ENCODE peak calls at places on chromosome 12, in six cellular contexts. C is stomach, J is K562, H is H1, Q is sigmoid colon, B is endothelial cell of umbilical vein. P is an unnamed sample.

GRCh38 chr12:113472191-113473190 is 820 bp upstream of the LHX5 start:
- DNase-seq in C (no peak), J (no peak), H (peak), Q (no peak), B (no peak), P (no peak)

GRCh38 chr12:75877588-75878381 is 153.8 kb downstream of the PHLDA1 start:
- DNase-seq in C (no peak), J (no peak), H (no peak), Q (no peak), B (peak), P (no peak)

GRCh38 chr12:47305464-47305863 is 225.7 kb upstream of the AMIGO2 start:
- DNase-seq in C (no peak), J (no peak), H (no peak), Q (no peak), B (no peak), P (no peak)

GRCh38 chr12:109718390-109718789 is 4.8 kb downstream of the FAM222A start:
- DNase-seq in C (no peak), J (no peak), H (peak), Q (no peak), B (no peak), P (no peak)

GRCh38 chr12:81208193-81208946 is 130.5 kb downstream of the ACSS3 start:
- DNase-seq in C (no peak), J (no peak), H (no peak), Q (no peak), B (peak), P (no peak)

GRCh38 chr12:113359939-113360748 is 1.8 kb downstream of the PLBD2 start:
- DNase-seq in C (no peak), J (no peak), H (no peak), Q (no peak), B (no peak), P (no peak)

GRCh38 chr12:26833692-26834168 is 736 bp upstream of the ITPR2 start:
- DNase-seq in C (peak), J (no peak), H (peak), Q (peak), B (peak), P (peak)

GRCh38 chr12:6039894-6040601 is 84.4 kb downstream of the VWF start:
- DNase-seq in C (peak), J (peak), H (peak), Q (peak), B (peak), P (peak)

GRCh38 chr12:27780612-27781408 is 774 bp upstream of the MANSC4 start:
- DNase-seq in C (peak), J (peak), H (peak), Q (peak), B (peak), P (peak)

GRCh38 chr12:1908758-1909157 is 9.7 kb downstream of the CACNA2D4 start:
- DNase-seq in C (peak), J (no peak), H (no peak), Q (no peak), B (no peak), P (no peak)

GRCh38 chr12:95083938-95084337 is 10.5 kb upstream of the NR2C1 start:
- DNase-seq in C (no peak), J (no peak), H (no peak), Q (peak), B (peak), P (no peak)

GRCh38 chr12:116026768-116027550 is 250.5 kb downstream of the MED13L start:
- DNase-seq in C (no peak), J (no peak), H (no peak), Q (no peak), B (peak), P (no peak)

GRCh38 chr12:104627231-104627974 is 170.7 kb downstream of the CHST11 start:
- DNase-seq in C (no peak), J (no peak), H (no peak), Q (no peak), B (no peak), P (no peak)

GRCh38 chr12:26240329-26240815 is 45.0 kb downstream of the SSPN start:
- DNase-seq in C (no peak), J (no peak), H (no peak), Q (no peak), B (no peak), P (no peak)

GRCh38 chr12:77728018-77728417 is 102.7 kb upstream of the NAV3 start:
- DNase-seq in C (no peak), J (no peak), H (no peak), Q (no peak), B (no peak), P (no peak)

GRCh38 chr12:120610560-120610959 is 29.4 kb upstream of the POP5 start:
- DNase-seq in C (no peak), J (no peak), H (no peak), Q (no peak), B (no peak), P (no peak)

GRCh38 chr12:68158427-68158826 is 1.1 kb downstream of the IFNG start:
- DNase-seq in C (no peak), J (peak), H (no peak), Q (no peak), B (no peak), P (no peak)

GRCh38 chr12:115543269-115543668 is 734.2 kb downstream of the MED13L start:
- DNase-seq in C (no peak), J (no peak), H (no peak), Q (no peak), B (no peak), P (no peak)

GRCh38 chr12:55922126-55922525 is 5.6 kb downstream of the PYM1 start:
- DNase-seq in C (no peak), J (no peak), H (no peak), Q (no peak), B (no peak), P (no peak)

GRCh38 chr12:20220339-20220738 is 148.0 kb upstream of the PDE3A start:
- DNase-seq in C (no peak), J (no peak), H (no peak), Q (no peak), B (peak), P (no peak)

GRCh38 chr12:131829351-131829794 is 1.2 kb downstream of the MMP17 start:
- DNase-seq in C (no peak), J (no peak), H (no peak), Q (peak), B (no peak), P (no peak)

GRCh38 chr12:823043-823698 is 70.8 kb downstream of the WNK1 start:
- DNase-seq in C (no peak), J (no peak), H (no peak), Q (no peak), B (no peak), P (no peak)

GRCh38 chr12:14774944-14775651 is 28.2 kb downstream of the WBP11 start:
- DNase-seq in C (peak), J (no peak), H (peak), Q (peak), B (peak), P (peak)

GRCh38 chr12:716506-716905 is 35.9 kb upstream of the WNK1 start:
- DNase-seq in C (no peak), J (peak), H (no peak), Q (no peak), B (peak), P (no peak)

GRCh38 chr12:26374934-26375333 is 179.6 kb downstream of the SSPN start:
- DNase-seq in C (no peak), J (no peak), H (no peak), Q (no peak), B (no peak), P (no peak)

GRCh38 chr12:49000346-49000745 is 1.2 kb upstream of the DDN start:
- DNase-seq in C (no peak), J (no peak), H (no peak), Q (no peak), B (no peak), P (no peak)

GRCh38 chr12:101019667-101020066 is 190.4 kb downstream of the SLC5A8 start:
- DNase-seq in C (no peak), J (no peak), H (no peak), Q (no peak), B (no peak), P (no peak)
- H3K27ac ChIP-seq in C (no peak), J (no peak), H (no peak), Q (no peak), B (no peak), P (no peak)

GRCh38 chr12:124377981-124378509 is 83.2 kb downstream of the RFLNA start:
- DNase-seq in C (no peak), J (no peak), H (no peak), Q (no peak), B (no peak), P (no peak)

GRCh38 chr12:124381454-124382207 is 86.7 kb downstream of the RFLNA start:
- DNase-seq in C (peak), J (no peak), H (no peak), Q (peak), B (peak), P (peak)

GRCh38 chr12:124380793-124381453 is 86.0 kb downstream of the RFLNA start:
- DNase-seq in C (no peak), J (no peak), H (no peak), Q (no peak), B (peak), P (no peak)

GRCh38 chr12:124379938-124380754 is 85.3 kb downstream of the RFLNA start:
- DNase-seq in C (peak), J (no peak), H (no peak), Q (peak), B (peak), P (peak)

GRCh38 chr12:124379379-124379937 is 84.6 kb downstream of the RFLNA start:
- DNase-seq in C (no peak), J (no peak), H (no peak), Q (no peak), B (no peak), P (no peak)
- TF ChIP-seq POLR2AphosphoS5 in C (no peak), J (no peak), H (no peak), Q (no peak), B (no peak), P (no peak)

GRCh38 chr12:87381747-87382146 is 647.5 kb downstream of the C12orf50 start:
- DNase-seq in C (no peak), J (no peak), H (no peak), Q (no peak), B (no peak), P (no peak)
- H3K27ac ChIP-seq in C (no peak), J (no peak), H (no peak), Q (no peak), B (no peak), P (no peak)

DNA sequence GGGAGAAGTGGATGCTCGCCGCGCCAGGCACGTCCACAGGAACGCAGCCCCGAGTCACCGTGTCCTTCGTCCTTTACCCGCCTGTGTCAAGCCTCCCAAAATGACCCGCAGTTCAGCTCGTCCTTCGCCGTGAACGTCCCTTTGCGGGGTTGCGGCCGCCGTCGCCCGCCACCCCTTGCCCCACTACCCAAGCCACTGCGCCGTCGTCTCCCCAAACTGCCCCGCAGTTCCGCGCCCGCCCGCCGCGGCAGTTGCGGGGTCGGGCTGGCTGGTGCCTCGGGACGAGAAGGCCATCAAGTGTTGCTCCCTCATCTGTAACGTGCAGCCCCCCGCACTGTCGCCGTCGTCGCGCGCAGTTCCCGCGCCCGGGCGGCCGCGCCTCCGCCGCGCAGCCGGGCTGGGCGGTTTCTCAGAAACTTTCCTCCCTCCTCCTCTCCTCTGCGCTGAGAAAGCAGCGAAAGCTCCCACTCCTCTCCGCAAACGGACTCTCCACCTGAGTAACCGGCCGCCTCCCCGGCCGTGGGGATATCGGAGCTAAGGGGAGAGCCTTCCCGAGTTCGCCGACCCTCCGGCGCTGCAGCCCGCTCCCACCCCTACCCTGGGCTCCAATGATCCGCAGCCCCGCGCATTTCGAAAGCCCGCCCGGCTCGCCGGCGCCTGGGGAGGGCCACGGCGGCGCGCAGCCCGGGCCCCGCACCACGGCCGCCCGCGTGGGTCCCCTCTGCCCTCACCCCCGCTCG is 6.7 kb downstream of the CDKN1B start:
- DNase-seq in C (peak), J (peak), H (peak), Q (peak), B (peak), P (no peak)
- TF ChIP-seq POLR2AphosphoS5 in C (peak), J (no peak), H (no peak), Q (no peak), B (no peak), P (no peak)

DNA sequence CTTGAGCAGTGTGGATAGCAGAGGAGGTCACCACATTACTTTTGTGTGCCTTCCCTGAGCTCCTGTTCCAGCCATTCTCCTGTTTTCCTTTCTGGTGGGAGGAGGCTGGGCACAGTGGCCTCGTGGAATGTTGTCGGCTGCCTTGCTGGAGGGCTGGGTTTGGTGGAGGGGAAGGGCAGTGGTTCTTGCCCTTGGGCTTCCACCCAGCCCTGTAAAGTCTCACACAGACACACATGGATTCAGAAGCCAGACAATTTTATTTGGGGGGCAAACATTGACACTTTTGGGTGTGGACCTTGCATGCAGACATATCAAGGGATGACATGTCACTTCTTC is 866 bp downstream of the NPFF start:
- DNase-seq in C (no peak), J (no peak), H (no peak), Q (no peak), B (no peak), P (no peak)
- H3K27ac ChIP-seq in C (no peak), J (no peak), H (no peak), Q (no peak), B (no peak), P (no peak)

P was measured in prostate gland.